ENCODE peak calls at places on chromosomes 1 and 21, in nine cellular contexts. J is naive thymus-derived CD8-positive, alpha-beta T cell; F is M059J; N is myocyte; A is epithelial cell of esophagus; C is GM04503; E is psoas muscle; X is ELR; S is adrenal gland. V is an unnamed sample.

GRCh38 chr1:100322436-100323211 is 29.7 kb upstream of the CDC14A start:
- DNase-seq in N (no peak), E (no peak), J (no peak), S (no peak), C (peak), X (peak), A (peak), F (no peak), V (no peak)

GRCh38 chr1:54118704-54119103 is 34.1 kb downstream of the CDCP2 start:
- DNase-seq in J (no peak), E (no peak), A (peak), S (no peak), F (peak), C (peak), N (peak), X (peak), V (peak)

GRCh38 chr1:151156515-151156819 is at the start of gene TNFAIP8L2:
- DNase-seq in F (no peak), C (no peak), N (no peak), A (peak), E (peak), S (peak), J (peak), X (no peak), V (no peak)

GRCh38 chr1:111275780-111276433 is 14.7 kb upstream of the CHIA start:
- DNase-seq in X (no peak), A (peak), J (no peak), S (no peak), C (no peak), N (no peak), E (no peak), F (peak), V (no peak)

GRCh38 chr21:43697758-43698643 is 20.9 kb upstream of the PDXK start:
- DNase-seq in J (no peak), E (no peak), F (no peak), S (no peak), C (no peak), A (peak), X (no peak), N (no peak), V (no peak)

GRCh38 chr1:200379431-200379755 is 30.4 kb downstream of the ZNF281 start:
- DNase-seq in J (no peak), A (peak), S (no peak), N (peak), C (peak), E (no peak), F (peak), X (peak), V (no peak)

GRCh38 chr21:32021319-32022027 is 148.7 kb downstream of the HUNK start:
- DNase-seq in S (no peak), X (no peak), J (no peak), F (no peak), C (no peak), E (no peak), N (no peak), A (no peak), V (no peak)

GRCh38 chr1:243748706-243749283 is 101.2 kb downstream of the AKT3 start:
- DNase-seq in C (peak), X (peak), N (peak), A (peak), E (no peak), F (peak), J (no peak), S (no peak), V (peak)

GRCh38 chr1:32101233-32101681 is 6.6 kb upstream of the KPNA6 start:
- DNase-seq in X (peak), E (no peak), J (no peak), A (no peak), F (peak), N (peak), C (no peak), S (no peak), V (no peak)

GRCh38 chr1:65558215-65558614 is 137.7 kb downstream of the LEPR start:
- DNase-seq in J (no peak), N (no peak), A (peak), F (peak), X (no peak), E (no peak), C (no peak), S (no peak), V (no peak)

GRCh38 chr21:38821959-38822682 is 16.4 kb downstream of the ETS2 start:
- DNase-seq in F (no peak), A (no peak), N (no peak), S (no peak), X (no peak), C (no peak), J (no peak), E (no peak), V (no peak)